ENCODE peak calls at places on chromosome 6, in nine cellular contexts. N, I, L, V, S, R, Z, J and M are unnamed samples.

GRCh38 chr6:150208606-150209352 is 65.9 kb downstream of the PPP1R14C start:
- DNase-seq in N (no peak), I (no peak), L (no peak), V (no peak), S (no peak), R (no peak), Z (no peak), J (no peak), M (no peak)

GRCh38 chr6:32685603-32686002 is 19.1 kb upstream of the HLA-DQB1 start:
- DNase-seq in N (no peak), I (no peak), L (no peak), V (no peak), S (no peak), R (no peak), Z (no peak), J (no peak), M (peak; percentile 3)

GRCh38 chr6:142822882-142823578 is 121.9 kb downstream of the HIVEP2 start:
- DNase-seq in N (peak; percentile 53), I (no peak), L (no peak), V (no peak), S (no peak), R (no peak), Z (no peak), J (peak; percentile 91), M (no peak)

GRCh38 chr6:116543149-116543548 is 2.3 kb downstream of the TRAPPC3L start:
- DNase-seq in N (no peak), I (no peak), L (no peak), V (no peak), S (no peak), R (no peak), Z (no peak), J (no peak), M (no peak)

GRCh38 chr6:91653954-91654843 is 1067.3 kb upstream of the MAP3K7 start:
- DNase-seq in N (no peak), I (no peak), L (no peak), V (no peak), S (no peak), R (no peak), Z (no peak), J (no peak), M (no peak)

GRCh38 chr6:3414704-3415453 is 42.0 kb downstream of the SLC22A23 start:
- DNase-seq in N (no peak), I (peak; percentile 54), L (no peak), V (no peak), S (no peak), R (peak; percentile 44), Z (no peak), J (peak; percentile 21), M (no peak)

GRCh38 chr6:22904413-22904812 is 335.0 kb downstream of the HDGFL1 start:
- DNase-seq in N (no peak), I (no peak), L (peak; percentile 46), V (no peak), S (no peak), R (no peak), Z (no peak), J (no peak), M (no peak)

GRCh38 chr6:52176550-52176949 is 9.6 kb upstream of the IL17A start:
- DNase-seq in N (no peak), I (no peak), L (no peak), V (no peak), S (no peak), R (no peak), Z (no peak), J (no peak), M (no peak)

GRCh38 chr6:21922086-21922485 is 328.5 kb downstream of the SOX4 start:
- DNase-seq in N (peak; percentile 50), I (no peak), L (no peak), V (no peak), S (no peak), R (no peak), Z (no peak), J (no peak), M (no peak)

GRCh38 chr6:52994789-52995078 is 350 bp downstream of the GSTA4 start:
- DNase-seq in N (no peak), I (peak; percentile 13), L (no peak), V (peak; percentile 49), S (no peak), R (no peak), Z (peak; percentile 33), J (no peak), M (no peak)

GRCh38 chr6:99151634-99152344 is 197.7 kb downstream of the FAXC start:
- DNase-seq in N (peak; percentile 40), I (peak; percentile 11), L (peak; percentile 29), V (peak; percentile 36), S (peak; percentile 2), R (peak; percentile 43), Z (peak; percentile 68), J (peak; percentile 49), M (peak; percentile 33)
- TF ChIP-seq CTCF in N (peak; percentile 48), I (peak; percentile 49), L (peak; percentile 66), V (peak; percentile 45), S (peak; percentile 33), R (peak; percentile 86), Z (peak; percentile 52), J (peak; percentile 90), M (peak; percentile 56)

GRCh38 chr6:141303907-141304306 is 828.8 kb upstream of the GJE1 start:
- DNase-seq in N (no peak), I (no peak), L (no peak), V (no peak), S (no peak), R (no peak), Z (no peak), J (no peak), M (no peak)

GRCh38 chr6:141307309-141307998 is 825.3 kb upstream of the GJE1 start:
- DNase-seq in N (no peak), I (no peak), L (no peak), V (no peak), S (no peak), R (no peak), Z (no peak), J (no peak), M (no peak)

DNA sequence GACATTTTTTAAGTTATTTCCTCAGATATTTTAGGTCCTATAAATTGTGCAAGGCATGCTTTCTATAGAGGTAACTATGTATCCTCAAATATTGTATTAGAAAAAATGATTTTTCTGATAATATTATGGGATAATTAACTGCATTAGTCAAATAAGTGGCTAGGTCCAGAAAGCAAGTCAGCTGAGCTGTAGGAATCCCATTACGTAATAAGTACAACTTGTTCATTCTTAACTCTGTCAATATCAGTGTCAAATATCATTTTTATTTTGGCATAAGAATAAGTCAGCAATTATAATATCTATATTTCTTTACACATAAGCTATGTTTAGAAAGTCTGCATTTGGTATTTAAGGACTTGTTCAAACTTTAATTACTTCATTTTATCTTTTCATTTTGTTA is 830.9 kb upstream of the GJE1 start:
- DNase-seq in N (no peak), I (peak; percentile 16), L (no peak), V (no peak), S (no peak), R (no peak), Z (no peak), J (no peak), M (peak; percentile 35)
- H3K4me3 ChIP-seq in N (no peak overlapping the region), I (no peak overlapping the region), L (no peak overlapping the region), V (no peak overlapping the region), S (no peak overlapping the region), R (no peak overlapping the region), Z (no peak overlapping the region), J (no peak overlapping the region), M (no peak overlapping the region)

GRCh38 chr6:36389353-36389752 is 1.9 kb upstream of the ETV7 start:
- DNase-seq in N (no peak), I (no peak), L (no peak), V (no peak), S (no peak), R (no peak), Z (no peak), J (no peak), M (no peak)

GRCh38 chr6:36384095-36384494 is 3.4 kb downstream of the ETV7 start:
- DNase-seq in N (no peak), I (no peak), L (no peak), V (no peak), S (no peak), R (no peak), Z (no peak), J (no peak), M (no peak)

GRCh38 chr6:36387440-36388303 is at the start of gene ETV7:
- DNase-seq in N (no peak), I (peak; percentile 21), L (no peak), V (peak; percentile 67), S (peak; percentile 17), R (no peak), Z (peak; percentile 63), J (peak; percentile 50), M (no peak)

GRCh38 chr6:36383608-36384007 is 3.9 kb downstream of the ETV7 start:
- DNase-seq in N (peak; percentile 34), I (peak; percentile 16), L (no peak), V (no peak), S (peak; percentile 24), R (no peak), Z (no peak), J (no peak), M (no peak)

DNA sequence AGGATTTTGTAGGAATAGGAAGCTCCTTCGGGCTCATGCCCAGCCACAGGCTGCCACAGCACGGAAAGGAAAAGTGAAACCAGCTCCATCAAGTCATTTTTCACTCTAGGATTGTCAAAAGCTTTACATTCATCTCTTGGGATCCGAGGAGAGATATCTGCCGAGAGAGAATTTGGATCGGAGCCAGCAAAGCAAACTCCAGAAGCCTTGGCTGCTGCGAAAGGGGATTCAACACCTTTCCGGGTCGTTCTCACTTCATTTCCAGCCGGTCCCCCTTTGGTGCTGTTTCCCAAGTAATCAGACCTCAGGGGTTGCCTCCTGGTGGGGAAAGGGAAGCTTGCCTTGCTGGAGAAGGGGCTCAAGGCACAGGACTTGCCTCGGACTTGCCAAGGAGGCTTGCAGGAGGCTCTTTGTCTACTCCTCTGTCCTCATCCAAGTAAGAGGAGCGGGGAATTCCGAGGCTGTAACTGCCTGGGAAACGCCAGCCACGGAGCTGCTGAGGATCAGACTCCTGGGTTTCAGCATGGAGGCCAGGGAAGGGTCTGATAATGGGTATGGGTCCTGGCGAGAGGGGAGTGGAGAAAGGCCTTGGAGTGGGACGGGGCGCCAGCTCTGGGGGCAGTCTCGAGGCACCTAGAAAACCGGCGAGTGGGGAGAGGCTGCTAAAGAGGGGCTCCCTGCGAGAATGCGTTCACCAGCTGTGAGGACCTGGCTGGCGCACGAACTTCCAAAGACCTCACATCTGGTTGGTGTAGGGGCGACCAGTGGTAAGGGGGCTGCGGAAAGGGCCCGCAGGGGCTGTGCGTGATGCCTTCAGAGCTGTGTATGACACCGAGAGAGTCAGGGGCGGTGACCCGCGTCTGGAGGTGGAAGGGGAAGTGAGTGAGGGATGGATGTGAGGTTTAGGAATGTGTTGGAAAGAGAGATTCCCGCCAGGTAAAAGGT is 702 bp downstream of the ETV7 start:
- DNase-seq in N (peak; percentile 13), I (peak; percentile 70), L (peak; percentile 74), V (peak; percentile 65), S (peak; percentile 77), R (peak; percentile 56), Z (peak; percentile 43), J (peak; percentile 19), M (peak; percentile 47)
- TF ChIP-seq CTCF in N (no peak), I (peak; percentile 22), L (peak; percentile 22), V (no peak), S (peak; percentile 46), R (peak; percentile 44), Z (no peak), J (no peak), M (peak; percentile 11)

DNA sequence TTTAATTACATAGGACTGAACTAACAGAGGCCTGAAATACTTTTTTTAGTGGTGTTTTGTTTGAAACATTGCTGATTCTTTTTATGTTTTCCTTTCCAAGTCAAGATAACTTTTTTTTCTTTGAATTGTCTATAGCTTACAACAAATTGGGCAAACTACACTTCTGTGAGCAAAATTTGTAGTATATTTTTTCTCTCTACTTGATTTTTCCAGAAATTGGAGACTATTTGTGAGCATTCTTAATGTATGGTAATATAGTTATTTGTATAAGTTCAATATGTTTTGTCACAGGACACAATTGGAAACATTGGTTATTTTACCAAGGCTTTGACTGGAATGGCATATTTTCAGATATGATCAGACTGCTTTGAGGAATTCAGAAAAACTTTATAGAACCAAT is 216.5 kb downstream of the SYNE1 start:
- DNase-seq in N (no peak), I (no peak), L (no peak), V (no peak), S (no peak), R (no peak), Z (no peak), J (no peak), M (no peak)
- H3K4me3 ChIP-seq in N (no peak overlapping the region), I (no peak overlapping the region), L (no peak overlapping the region), V (no peak overlapping the region), S (no peak overlapping the region), R (no peak overlapping the region), Z (no peak overlapping the region), J (no peak overlapping the region), M (no peak overlapping the region)